ENCODE peak calls at places on chromosome 7, in nine cellular contexts. C is right atrium auricular region, J is ovary, S is tibial artery, K is right lobe of liver, Y is psoas muscle, R is uterus, G is pancreas, W is Panc1. E is an unnamed sample.

GRCh38 chr7:33722383-33723096 is 182.8 kb upstream of the BMPER start:
- DNase-seq in W (no peak), C (no peak), Y (peak; percentile 43), G (no peak), J (no peak), K (no peak), R (no peak), S (peak; percentile 83), E (peak; percentile 91)

GRCh38 chr7:108442039-108442568 is 14.1 kb downstream of the NRCAM start:
- DNase-seq in G (no peak), W (no peak), C (no peak), K (no peak), S (no peak), R (no peak), Y (no peak), J (no peak), E (no peak)

GRCh38 chr7:2217206-2217605 is 15.5 kb downstream of the MAD1L1 start:
- DNase-seq in R (no peak), K (no peak), J (no peak), W (no peak), G (no peak), Y (no peak), C (no peak), S (no peak), E (no peak)

GRCh38 chr7:5177060-5177459 is 13.0 kb upstream of the WIPI2 start:
- DNase-seq in S (peak; percentile 90), J (peak; percentile 39), R (peak; percentile 60), W (no peak), C (peak; percentile 74), K (peak; percentile 91), Y (peak; percentile 66), G (peak; percentile 93), E (peak; percentile 23)

GRCh38 chr7:134022512-134022911 is 104.6 kb upstream of the LRGUK start:
- DNase-seq in G (peak; percentile 53), J (no peak), S (no peak), C (no peak), Y (no peak), R (no peak), W (no peak), K (no peak), E (no peak)

GRCh38 chr7:88321694-88322093 is 15.0 kb upstream of the STEAP4 start:
- DNase-seq in S (no peak), W (no peak), Y (no peak), K (no peak), R (no peak), C (no peak), G (no peak), J (no peak), E (no peak)

GRCh38 chr7:8408871-8409270 is 24.5 kb upstream of the NXPH1 start:
- DNase-seq in G (no peak), R (no peak), J (no peak), C (no peak), K (no peak), S (no peak), W (no peak), Y (no peak), E (no peak)

GRCh38 chr7:39745320-39745719 is 121.9 kb downstream of the RALA start:
- DNase-seq in K (no peak), J (no peak), C (no peak), W (no peak), S (no peak), R (no peak), Y (no peak), G (no peak), E (no peak)

GRCh38 chr7:92987095-92987494 is 130.7 kb downstream of the SAMD9 start:
- DNase-seq in Y (no peak), K (no peak), C (no peak), G (no peak), W (no peak), J (no peak), R (no peak), S (no peak), E (no peak)

GRCh38 chr7:17444673-17445072 is 146.2 kb downstream of the AHR start:
- DNase-seq in K (no peak), R (no peak), G (no peak), Y (no peak), C (no peak), J (no peak), S (no peak), W (no peak), E (no peak)

GRCh38 chr7:64541438-64542359 is 21.2 kb downstream of the ZNF680 start:
- DNase-seq in W (no peak), S (peak; percentile 80), Y (peak; percentile 19), K (no peak), R (no peak), J (no peak), C (no peak), G (no peak), E (no peak)

GRCh38 chr7:36152756-36153570 is at the start of gene EEPD1:
- DNase-seq in K (peak; percentile 100), G (peak; percentile 100), R (peak; percentile 100), Y (peak; percentile 100), S (peak; percentile 100), W (peak; percentile 99), C (peak; percentile 99), J (peak; percentile 100), E (peak; percentile 97)
- H3K4me3 ChIP-seq in K (peak within 1 kb of the TSS; percentile 83), G (peak within 1 kb of the TSS; percentile 97), R (peak within 1 kb of the TSS; percentile 88), Y (peak within 1 kb of the TSS; percentile 93), S (peak within 1 kb of the TSS; percentile 65), W (peak within 1 kb of the TSS; percentile 96), C (peak within 1 kb of the TSS; percentile 91), J (peak within 1 kb of the TSS; percentile 90), E (peak within 1 kb of the TSS; percentile 55)

DNA sequence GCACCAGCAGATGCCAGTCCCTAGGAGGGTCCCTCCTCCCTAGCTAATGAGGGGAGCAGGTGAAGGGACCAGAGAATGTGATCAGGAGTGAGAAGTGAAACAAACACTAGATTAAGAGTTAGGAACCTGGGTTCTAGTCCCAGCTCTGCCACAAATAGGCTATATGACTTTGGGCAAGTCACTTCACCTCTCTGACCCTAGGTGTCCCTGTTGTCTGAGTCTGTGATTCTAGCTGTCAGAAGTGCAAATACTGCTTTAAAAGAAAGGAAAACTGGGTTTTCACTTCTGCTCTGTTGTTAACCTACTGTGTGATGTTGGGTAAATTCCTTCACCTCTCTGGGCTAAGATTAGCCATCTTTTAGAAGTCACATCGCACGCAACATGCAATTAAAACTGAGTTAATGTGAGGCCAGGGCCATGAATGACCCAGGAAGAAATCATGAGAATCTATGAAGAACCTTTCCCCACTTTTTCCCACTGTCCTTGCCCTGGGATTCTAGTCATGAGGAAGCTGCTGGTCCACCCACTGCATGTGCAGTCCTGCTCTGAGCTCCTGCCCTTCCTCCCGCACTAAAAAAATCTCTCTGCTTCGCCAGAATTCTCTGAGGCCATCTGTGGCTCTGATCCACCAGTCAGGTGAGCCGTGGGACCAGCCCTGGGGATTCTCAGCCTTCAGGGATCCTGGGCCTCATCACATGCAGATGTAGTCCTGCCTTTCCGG is 181.8 kb downstream of the PLXNA4 start:
- DNase-seq in S (no peak), C (no peak), W (no peak), J (no peak), G (no peak), R (no peak), Y (no peak), K (no peak), E (no peak)
- TF ChIP-seq CTCF in S (no peak), C (no peak), W (no peak), J (no peak), G (no peak), R (no peak), Y (peak; percentile 30), K (peak; percentile 36), E (peak; percentile 23)

DNA sequence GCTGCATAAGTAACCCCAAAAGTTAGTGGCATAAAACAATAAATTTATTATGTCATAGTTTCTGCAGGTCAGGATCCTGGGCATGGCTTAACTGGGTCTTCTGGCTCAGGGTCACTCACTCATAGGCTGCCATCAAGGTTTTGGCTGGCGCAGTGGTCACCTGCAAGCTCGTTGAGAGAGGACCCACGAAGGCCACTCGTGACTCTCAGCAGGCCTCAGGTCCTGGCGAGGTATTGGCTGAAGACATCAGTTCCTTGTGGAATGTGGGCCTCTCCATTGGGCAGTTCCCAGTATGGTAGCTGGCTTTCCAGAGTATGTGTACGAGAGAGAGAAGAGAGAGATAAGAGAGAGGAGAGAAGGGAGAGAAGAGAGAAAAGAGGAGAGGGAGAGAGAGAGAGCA is 138.3 kb upstream of the KLF14 start:
- DNase-seq in C (no peak), K (no peak), Y (no peak), S (no peak), G (no peak), J (no peak), W (no peak), R (no peak), E (no peak)
- H3K36me3 ChIP-seq in C (peaks cover 46% of the 10 kb centered on the region), K (peaks cover 3% of the 10 kb centered on the region), Y (peaks cover 100% of the 10 kb centered on the region), S (peaks cover 69% of the 10 kb centered on the region), G (no peaks in the 10 kb centered on the region), J (no peaks in the 10 kb centered on the region), W (peaks cover 14% of the 10 kb centered on the region), R (no peaks in the 10 kb centered on the region), E (peaks cover 67% of the 10 kb centered on the region)

GRCh38 chr7:26151953-26152781 is at the start of gene NFE2L3:
- DNase-seq in S (peak; percentile 75), Y (peak; percentile 68), G (peak; percentile 89), W (no peak), J (peak; percentile 22), K (peak; percentile 76), C (peak; percentile 61), R (peak; percentile 44), E (no peak)

GRCh38 chr7:26155531-26156375 is 3.8 kb downstream of the NFE2L3 start:
- DNase-seq in J (no peak), Y (no peak), G (no peak), K (no peak), C (no peak), W (no peak), S (no peak), R (no peak), E (no peak)

GRCh38 chr7:26153246-26153822 is 1.3 kb downstream of the NFE2L3 start:
- DNase-seq in G (no peak), C (no peak), W (no peak), Y (no peak), S (no peak), K (no peak), J (no peak), R (no peak), E (no peak)

GRCh38 chr7:26151650-26151952 is 397 bp upstream of the NFE2L3 start:
- DNase-seq in C (no peak), G (no peak), J (no peak), K (no peak), W (no peak), S (no peak), Y (no peak), R (no peak), E (no peak)

DNA sequence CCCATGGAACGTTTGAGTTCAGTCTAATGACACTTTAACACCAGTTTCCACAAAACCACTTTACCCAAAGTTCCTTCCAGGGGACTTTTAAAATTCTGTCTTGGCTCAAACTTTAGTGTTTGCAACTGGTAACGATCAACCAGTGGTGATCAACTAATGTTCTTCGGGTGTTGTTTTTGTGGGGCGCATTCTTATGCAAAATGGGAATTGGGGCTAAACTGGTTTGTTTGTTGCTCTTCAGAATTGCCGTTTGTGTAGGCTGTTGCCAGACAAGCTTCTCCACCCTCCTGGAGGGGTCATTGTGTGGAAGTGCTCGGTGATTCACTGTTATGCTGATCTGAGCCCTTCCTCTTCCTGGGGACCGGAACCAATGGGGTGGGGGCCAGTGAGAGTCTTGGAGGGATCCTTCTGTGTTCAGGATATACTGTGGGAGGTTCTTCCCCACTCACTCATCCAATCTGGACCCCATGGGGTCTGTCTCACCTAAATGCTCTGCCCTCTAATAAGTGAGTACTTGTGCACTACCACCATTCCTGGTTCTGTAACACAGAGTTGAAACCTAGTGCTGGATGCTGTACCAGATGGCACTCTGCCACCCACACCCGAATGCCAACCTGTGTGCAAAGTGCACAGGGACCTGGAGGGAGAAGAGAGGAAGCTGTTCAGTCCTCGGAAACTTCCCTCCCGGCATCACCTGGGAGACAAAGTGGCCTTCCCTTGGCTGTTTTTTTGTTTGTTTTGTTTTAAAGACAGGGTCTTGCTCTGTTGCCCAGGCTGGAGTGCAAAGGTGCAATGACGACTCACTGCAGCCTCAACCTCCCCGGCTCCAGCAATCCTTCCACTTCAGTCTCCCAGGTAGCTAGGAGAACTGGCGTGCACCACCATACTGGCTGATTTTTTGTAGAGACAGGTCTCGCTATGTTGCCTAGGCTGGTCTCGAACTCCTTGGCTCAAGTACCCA is 2.1 kb downstream of the NFE2L3 start:
- DNase-seq in J (no peak), G (peak; percentile 41), K (no peak), W (no peak), Y (no peak), C (no peak), S (no peak), R (no peak), E (no peak)
- H3K4me3 ChIP-seq in J (no peak overlapping the region), G (no peak overlapping the region), K (no peak overlapping the region), W (peak overlapping the region; percentile 88), Y (no peak overlapping the region), C (no peak overlapping the region), S (no peak overlapping the region), R (no peak overlapping the region), E (peak overlapping the region; percentile 60)